ENCODE peak calls at places on chromosomes 5 and 9, in six cellular contexts. G is ovary, K is transverse colon, N is heart left ventricle, P is upper lobe of left lung, X is A549. T is an unnamed sample. For H3K4me1, the result is how much of the 10 kb centered on the place peaks cover.

GRCh38 chr5:93915142-93915553 is 173.7 kb upstream of the POU5F2 start:
- DNase-seq in G (no peak), K (no peak), N (no peak), P (no peak), X (no peak), T (no peak)

GRCh38 chr5:73437126-73438047 is 11.2 kb downstream of the FOXD1 start:
- DNase-seq in G (no peak), K (peak), N (no peak), P (no peak), X (peak), T (no peak)

GRCh38 chr9:561430-561829 is 280.1 kb upstream of the DMRT1 start:
- DNase-seq in G (no peak), K (no peak), N (no peak), P (no peak), X (no peak), T (no peak)

GRCh38 chr9:20356392-20357206 is 265.7 kb downstream of the MLLT3 start:
- DNase-seq in G (peak), K (peak), N (peak), P (peak), X (peak), T (peak)

GRCh38 chr5:97666767-97667166 is 483.7 kb upstream of the RIOK2 start:
- DNase-seq in G (no peak), K (no peak), N (no peak), P (no peak), X (no peak), T (no peak)

GRCh38 chr9:23123048-23123632 is 676.5 kb downstream of the DMRTA1 start:
- DNase-seq in G (no peak), K (peak), N (no peak), P (no peak), X (no peak), T (no peak)

GRCh38 chr9:87342743-87343142 is 154.9 kb upstream of the DAPK1 start:
- DNase-seq in G (peak), K (no peak), N (peak), P (no peak), X (no peak), T (peak)

GRCh38 chr9:114362394-114362793 is 25.4 kb downstream of the AKNA start:
- DNase-seq in G (no peak), K (no peak), N (no peak), P (no peak), X (no peak), T (no peak)

GRCh38 chr5:83265318-83265717 is 188.0 kb downstream of the XRCC4 start:
- DNase-seq in G (no peak), K (no peak), N (no peak), P (no peak), X (no peak), T (no peak)

GRCh38 chr9:128094166-128094949 is 26.3 kb downstream of the SLC25A25 start:
- DNase-seq in G (peak), K (peak), N (peak), P (peak), X (peak), T (peak)

GRCh38 chr5:1809416-1810035 is 8.3 kb downstream of the NDUFS6 start:
- DNase-seq in G (peak), K (no peak), N (no peak), P (no peak), X (no peak), T (no peak)

GRCh38 chr9:5988265-5988664 is 27.2 kb downstream of the RANBP6 start:
- DNase-seq in G (no peak), K (no peak), N (peak), P (no peak), X (no peak), T (no peak)

GRCh38 chr9:133558191-133559126 is 24.0 kb downstream of the ADAMTSL2 start:
- DNase-seq in G (no peak), K (no peak), N (peak), P (no peak), X (peak), T (no peak)

GRCh38 chr9:563200-563599 is 278.3 kb upstream of the DMRT1 start:
- DNase-seq in G (no peak), K (no peak), N (no peak), P (no peak), X (no peak), T (no peak)

GRCh38 chr5:34895641-34896419 is 19.5 kb downstream of the RAD1 start:
- DNase-seq in G (no peak), K (no peak), N (no peak), P (no peak), X (no peak), T (no peak)

GRCh38 chr5:1778138-1779020 is 21.3 kb downstream of the MRPL36 start:
- DNase-seq in G (peak), K (no peak), N (no peak), P (no peak), X (no peak), T (no peak)

GRCh38 chr9:89598926-89599325 is 5.9 kb upstream of the GADD45G start:
- DNase-seq in G (no peak), K (no peak), N (no peak), P (no peak), X (no peak), T (no peak)

GRCh38 chr5:27124590-27124989 is 86.2 kb upstream of the CDH9 start:
- DNase-seq in G (no peak), K (no peak), N (no peak), P (no peak), X (peak), T (no peak)

GRCh38 chr5:135934939-135935338 is 19.8 kb downstream of the LECT2 start:
- DNase-seq in G (no peak), K (no peak), N (no peak), P (no peak), X (no peak), T (no peak)

GRCh38 chr9:107694390-107694789 is 204.8 kb upstream of the KLF4 start:
- DNase-seq in G (no peak), K (no peak), N (no peak), P (no peak), X (no peak), T (no peak)

GRCh38 chr9:97889941-97890557 is 32.3 kb downstream of the TRMO start:
- DNase-seq in G (no peak), K (peak), N (no peak), P (peak), X (peak), T (no peak)

GRCh38 chr5:54637654-54638053 is 120.1 kb downstream of the SNX18 start:
- DNase-seq in G (peak), K (no peak), N (no peak), P (no peak), X (no peak), T (no peak)

DNA sequence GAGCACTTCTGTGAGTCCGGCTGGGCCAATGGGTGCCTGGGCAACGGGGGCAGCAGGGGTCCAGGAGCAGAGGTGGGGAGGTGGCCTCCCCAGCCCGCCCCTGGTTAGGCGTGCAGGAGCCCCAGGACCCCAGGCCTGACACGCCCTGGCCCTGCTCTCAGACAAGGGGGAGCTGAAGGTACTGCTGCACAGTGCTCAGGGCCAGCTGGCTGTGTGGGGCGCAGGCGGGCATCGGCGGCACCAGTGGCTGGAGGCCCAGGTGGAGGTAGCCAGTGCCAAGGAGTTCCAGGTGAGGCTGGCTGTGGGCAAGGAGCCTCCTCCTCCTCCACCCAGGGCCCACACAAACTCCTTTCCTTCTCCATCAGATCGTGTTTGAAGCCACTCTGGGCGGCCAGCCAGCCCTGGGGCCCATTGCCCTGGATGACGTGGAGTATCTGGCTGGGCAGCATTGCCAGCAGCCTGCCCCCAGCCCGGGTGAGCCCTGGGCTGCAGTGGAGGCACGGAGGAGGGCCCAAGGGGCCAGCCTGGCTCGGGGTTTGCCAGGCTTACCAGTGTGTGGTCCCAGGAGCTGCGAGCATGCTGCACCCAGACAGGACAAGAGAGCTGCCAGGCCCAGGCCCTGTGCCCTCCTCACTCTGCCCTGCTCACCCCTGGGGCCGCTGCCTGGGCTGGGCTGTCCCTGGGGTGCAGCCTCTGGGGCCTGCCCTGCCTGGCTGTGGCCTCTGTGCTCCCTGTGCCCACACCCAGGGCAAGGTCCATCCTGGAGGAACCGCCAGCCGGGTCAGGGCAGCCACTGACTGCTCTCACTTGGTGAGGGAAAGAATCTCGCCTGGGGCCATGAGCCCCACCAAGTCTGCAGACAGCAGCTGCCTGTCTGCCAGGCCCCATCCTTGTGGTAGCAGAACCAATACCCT is 7.0 kb downstream of the MAMDC4 start:
- DNase-seq in G (peak), K (peak), N (peak), P (peak), X (no peak), T (no peak)
- H3K27ac ChIP-seq in G (no peak), K (peak), N (peak), P (no peak), X (peak), T (no peak)

DNA sequence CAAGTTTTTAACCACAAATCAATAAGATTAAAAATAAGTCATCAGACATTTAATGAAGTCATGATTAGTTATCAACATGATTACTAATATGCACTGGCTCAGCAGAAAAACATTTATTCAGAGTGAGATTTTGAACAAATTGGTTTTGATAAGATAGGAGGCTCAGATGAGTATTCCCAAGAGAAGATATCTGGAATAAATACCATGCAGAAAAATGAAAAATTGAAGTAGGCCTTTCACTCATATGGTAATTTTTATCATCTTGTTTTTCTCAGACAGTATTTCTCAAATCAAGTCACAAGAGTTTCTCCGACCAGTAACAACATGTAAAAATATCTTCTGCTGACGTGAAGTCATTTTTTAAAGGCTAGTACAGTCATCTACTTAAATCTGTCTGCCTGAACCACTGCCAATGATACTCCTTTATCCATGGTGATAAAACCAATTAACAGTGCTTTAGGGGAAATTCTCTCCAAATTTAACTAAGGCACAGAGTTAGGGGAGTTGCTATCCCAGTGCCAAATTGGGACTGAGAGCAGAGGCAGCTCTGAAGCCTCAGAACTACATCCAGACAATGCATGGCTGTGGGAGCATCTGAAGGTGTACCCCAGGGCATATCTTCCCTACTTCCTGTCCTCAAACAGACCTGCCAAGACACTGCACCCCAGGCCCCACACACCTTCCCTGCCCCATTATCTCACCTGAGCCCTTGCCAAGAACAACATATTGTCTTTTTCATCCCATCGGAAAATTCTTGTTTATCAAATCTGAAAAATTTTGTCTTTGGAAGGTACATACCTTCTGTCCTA is 105.5 kb upstream of the TSLP start:
- DNase-seq in G (no peak), K (no peak), N (no peak), P (no peak), X (no peak), T (no peak)
- H3K4me1 ChIP-seq in G (under half), K (under half), N (under half), P (under half), X (under half), T (under half)

DNA sequence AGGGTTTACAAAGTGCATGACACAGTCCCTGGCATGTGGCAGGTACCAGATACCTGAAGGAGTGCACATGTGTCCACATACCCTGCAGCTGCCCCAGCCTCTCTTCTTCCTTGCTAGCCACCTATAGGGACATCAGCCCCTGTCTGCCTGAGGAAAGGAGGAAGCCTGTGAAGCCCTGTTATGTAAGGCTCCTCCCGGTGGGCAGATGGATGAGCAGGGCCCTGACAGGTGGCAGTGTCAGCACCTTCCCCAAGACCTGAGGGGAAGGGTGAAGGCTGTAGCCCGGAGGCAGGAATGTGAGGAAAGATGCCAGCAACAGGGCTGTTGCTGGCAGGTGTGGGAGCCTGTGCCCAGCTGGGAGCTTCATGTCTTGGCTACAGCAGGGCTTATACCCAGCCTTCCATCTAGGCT is 21.7 kb downstream of the TCF7 start:
- DNase-seq in G (no peak), K (peak), N (peak), P (peak), X (no peak), T (peak)
- TF ChIP-seq POLR2A in G (no peak), K (no peak), N (no peak), P (no peak), X (no peak), T (no peak)

GRCh38 chr5:143220748-143221211 is 182.7 kb downstream of the NR3C1 start:
- DNase-seq in G (no peak), K (no peak), N (no peak), P (no peak), X (no peak), T (no peak)
- H3K27ac ChIP-seq in G (no peak), K (peak), N (peak), P (peak), X (peak), T (peak)

GRCh38 chr9:110128664-110129329 is 79.2 kb downstream of the C9orf152 start:
- DNase-seq in G (no peak), K (no peak), N (no peak), P (no peak), X (no peak), T (no peak)
- H3K4me1 ChIP-seq in G (under half), K (half or more), N (half or more), P (half or more), X (half or more), T (under half)

GRCh38 chr9:96874947-96875459 is 20.7 kb upstream of the ZNF782 start:
- DNase-seq in G (no peak), K (peak), N (peak), P (peak), X (peak), T (peak)
- TF ChIP-seq POLR2A in G (no peak), K (peak), N (no peak), P (no peak), X (no peak), T (peak)